ENCODE peak calls at places on chromosomes 4 and X, in eight cellular contexts. Z is A549, C is body of pancreas, P is prostate gland, H is adrenal gland, X is heart left ventricle, K is GM12878, W is breast epithelium. R is an unnamed sample.

GRCh38 chr4:3800351-3800750 is 34.2 kb downstream of the ADRA2C start:
- DNase-seq in P (no peak), Z (no peak), W (no peak), H (no peak), C (no peak), K (no peak), X (no peak), R (no peak)

GRCh38 chr4:120555058-120555457 is 367.5 kb downstream of the PRDM5 start:
- DNase-seq in X (no peak), P (no peak), K (no peak), W (no peak), C (no peak), Z (no peak), H (no peak), R (no peak)

GRCh38 chr4:55393461-55394320 is 2.1 kb upstream of the TMEM165 start:
- DNase-seq in W (no peak), K (no peak), P (no peak), X (no peak), C (no peak), H (no peak), Z (no peak), R (no peak)

GRCh38 chr4:3010577-3010976 is 47.2 kb downstream of the GRK4 start:
- DNase-seq in X (no peak), H (no peak), W (no peak), Z (no peak), K (no peak), P (no peak), C (no peak), R (no peak)

GRCh38 chr4:175435437-175435836 is 376.6 kb downstream of the GPM6A start:
- DNase-seq in K (no peak), P (no peak), W (no peak), C (no peak), Z (no peak), H (peak), X (no peak), R (peak)

GRCh38 chr4:182736207-182736606 is 181.0 kb downstream of the DCTD start:
- DNase-seq in Z (no peak), K (no peak), X (no peak), H (no peak), W (no peak), C (no peak), P (no peak), R (no peak)

GRCh38 chr4:90183254-90183653 is 56.1 kb downstream of the CCSER1 start:
- DNase-seq in Z (no peak), K (no peak), H (no peak), X (no peak), W (no peak), P (no peak), C (no peak), R (no peak)

GRCh38 chr4:27008693-27009092 is 148.1 kb downstream of the STIM2 start:
- DNase-seq in C (no peak), W (no peak), K (no peak), H (no peak), P (no peak), Z (no peak), X (no peak), R (no peak)

GRCh38 chr4:64857815-64858214 is 448.6 kb upstream of the TECRL start:
- DNase-seq in K (no peak), C (no peak), P (no peak), X (no peak), W (no peak), Z (no peak), H (no peak), R (no peak)

GRCh38 chr4:89704651-89705395 is 132.1 kb downstream of the SNCA start:
- DNase-seq in H (no peak), X (no peak), K (no peak), W (no peak), P (no peak), Z (no peak), C (no peak), R (no peak)

GRCh38 chr4:66275381-66276060 is 605.2 kb upstream of the EPHA5 start:
- DNase-seq in P (no peak), Z (no peak), X (no peak), C (no peak), H (no peak), K (no peak), W (no peak), R (no peak)

GRCh38 chrX:103883533-103883932 is 51.5 kb upstream of the RAB9B start:
- DNase-seq in X (no peak), K (no peak), Z (no peak), C (no peak), P (no peak), H (no peak), W (no peak), R (no peak)

GRCh38 chr4:90528551-90528950 is 401.4 kb downstream of the CCSER1 start:
- DNase-seq in W (no peak), Z (no peak), P (no peak), K (no peak), X (no peak), H (no peak), C (no peak), R (no peak)

GRCh38 chrX:87663421-87663820 is 145.8 kb downstream of the KLHL4 start:
- DNase-seq in P (no peak), C (no peak), W (no peak), H (no peak), Z (no peak), X (no peak), K (no peak), R (no peak)

GRCh38 chrX:22081475-22082092 is 49.5 kb downstream of the PHEX start:
- DNase-seq in C (peak), P (no peak), K (no peak), X (peak), W (no peak), H (peak), Z (no peak), R (peak)

GRCh38 chrX:52082578-52082977 is 13.6 kb upstream of the MAGED4B start:
- DNase-seq in C (no peak), H (no peak), X (no peak), Z (no peak), P (no peak), K (no peak), W (no peak), R (no peak)

GRCh38 chrX:15854080-15854655 is 445 bp downstream of the AP1S2 start:
- DNase-seq in X (peak), P (peak), K (no peak), H (peak), W (peak), Z (peak), C (peak), R (peak)

GRCh38 chr4:99404595-99405287 is 30.4 kb downstream of the ADH7 start:
- DNase-seq in Z (no peak), K (peak), X (no peak), P (no peak), C (no peak), H (no peak), W (no peak), R (no peak)

GRCh38 chrX:53435997-53436396 is 1.8 kb upstream of the HSD17B10 start:
- DNase-seq in K (peak), Z (peak), C (peak), H (peak), W (peak), X (peak), P (peak), R (peak)

GRCh38 chr4:85744950-85745349 is 270.0 kb downstream of the ARHGAP24 start:
- DNase-seq in P (no peak), X (no peak), W (no peak), C (no peak), K (no peak), H (no peak), Z (no peak), R (no peak)

GRCh38 chr4:22552802-22553201 is 36.9 kb upstream of the ADGRA3 start:
- DNase-seq in W (no peak), X (no peak), H (no peak), Z (no peak), K (no peak), P (no peak), C (no peak), R (no peak)

GRCh38 chrX:72208126-72208525 is 26.6 kb downstream of the PIN4 start:
- DNase-seq in H (no peak), P (no peak), K (no peak), W (no peak), Z (no peak), X (no peak), C (no peak), R (no peak)

GRCh38 chr4:155802573-155802972 is 43.8 kb downstream of the GUCY1B1 start:
- DNase-seq in K (no peak), W (no peak), X (no peak), C (no peak), Z (no peak), P (no peak), H (no peak), R (no peak)

GRCh38 chr4:14110407-14110806 is 482.9 kb upstream of the BOD1L1 start:
- DNase-seq in W (no peak), C (no peak), X (no peak), Z (no peak), H (no peak), K (no peak), P (no peak), R (no peak)

GRCh38 chr4:3772632-3773031 is 6.4 kb downstream of the ADRA2C start:
- DNase-seq in C (no peak), Z (no peak), W (no peak), H (no peak), X (no peak), K (no peak), P (no peak), R (no peak)

GRCh38 chr4:68271851-68272756 is 26.6 kb upstream of the TMPRSS11B start:
- DNase-seq in P (peak), Z (peak), C (no peak), X (no peak), H (no peak), W (no peak), K (no peak), R (peak)

GRCh38 chr4:123671633-123672404 is 275.2 kb downstream of the SPRY1 start:
- DNase-seq in W (no peak), X (no peak), C (no peak), Z (no peak), H (no peak), K (peak), P (no peak), R (no peak)

GRCh38 chr4:185358514-185359433 is 37.0 kb downstream of the LRP2BP start:
- DNase-seq in Z (peak), H (no peak), C (no peak), X (no peak), K (no peak), W (no peak), P (peak), R (peak)

GRCh38 chrX:24526616-24527015 is 61.5 kb downstream of the PDK3 start:
- DNase-seq in C (no peak), H (no peak), K (no peak), X (no peak), P (no peak), Z (no peak), W (no peak), R (no peak)

GRCh38 chr4:176185068-176185467 is 10.3 kb downstream of the SPATA4 start:
- DNase-seq in P (no peak), C (no peak), W (no peak), Z (no peak), X (no peak), H (no peak), K (no peak), R (no peak)

GRCh38 chr4:122140834-122141233 is 11.3 kb upstream of the BLTP1 start:
- DNase-seq in X (no peak), C (no peak), W (no peak), Z (no peak), H (no peak), P (no peak), K (no peak), R (no peak)

GRCh38 chr4:40515398-40516293 is 114.0 kb downstream of the RBM47 start:
- DNase-seq in H (peak), W (no peak), C (peak), K (peak), Z (peak), X (no peak), P (no peak), R (peak)
- TF ChIP-seq POLR2A in H (no peak), W (no peak), C (no peak), K (no peak), Z (no peak), X (no peak), P (no peak), R (no peak)

DNA sequence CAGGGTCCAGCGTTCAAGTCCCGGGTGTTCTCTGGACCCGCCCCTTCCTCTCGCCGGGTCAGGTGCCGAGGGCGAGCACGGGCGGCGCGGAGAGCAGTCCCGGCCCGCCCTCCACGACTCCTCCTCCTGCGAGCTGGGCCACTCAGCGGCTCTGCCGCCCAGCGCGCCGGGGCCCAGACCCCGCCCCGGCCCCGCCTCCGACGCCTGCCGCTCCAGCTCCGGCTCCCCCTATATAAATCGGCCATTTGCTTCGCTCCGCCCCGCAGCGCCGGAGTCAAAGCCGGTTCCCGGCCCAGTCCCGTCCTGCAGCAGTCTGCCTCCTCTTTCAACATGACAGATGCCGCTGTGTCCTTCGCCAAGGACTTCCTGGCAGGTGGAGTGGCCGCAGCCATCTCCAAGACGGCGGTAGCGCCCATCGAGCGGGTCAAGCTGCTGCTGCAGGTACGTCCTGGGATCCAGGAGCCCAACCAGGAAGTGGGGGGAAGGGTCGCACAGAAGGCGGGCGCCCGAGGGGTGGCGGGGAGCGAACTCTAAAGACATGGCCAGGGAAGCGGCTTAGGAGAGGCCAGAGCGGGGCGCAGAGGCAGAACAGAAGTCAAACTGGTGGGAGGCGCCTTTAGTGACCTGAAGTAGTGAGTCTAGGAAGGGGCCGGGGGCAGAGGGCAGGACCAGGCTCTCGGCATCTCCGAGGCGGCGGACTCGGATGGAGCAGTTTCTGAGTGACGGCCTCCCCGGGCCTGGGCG is at the start of gene SLC25A5:
- DNase-seq in P (peak), W (peak), Z (peak), C (peak), K (peak), H (peak), X (peak), R (peak)
- TF ChIP-seq POLR2A in P (peak), W (peak), Z (peak), C (peak), K (peak), H (peak), X (peak), R (peak)

GRCh38 chr4:38667005-38667771 is 3.2 kb downstream of the KLF3 start:
- DNase-seq in K (no peak), C (peak), P (peak), W (peak), X (peak), Z (peak), H (peak), R (peak)
- TF ChIP-seq POLR2A in K (peak), C (peak), P (peak), W (peak), X (no peak), Z (no peak), H (peak), R (peak)

GRCh38 chrX:70455366-70456202 is 10.9 kb downstream of the DLG3 start:
- DNase-seq in W (no peak), C (peak), Z (no peak), K (no peak), P (peak), H (no peak), X (no peak), R (no peak)

GRCh38 chrX:70452143-70452733 is 7.6 kb downstream of the DLG3 start:
- DNase-seq in W (peak), H (peak), K (no peak), P (peak), X (peak), Z (peak), C (peak), R (peak)

GRCh38 chrX:70456256-70456655 is 11.6 kb downstream of the DLG3 start:
- DNase-seq in X (no peak), H (no peak), C (no peak), W (no peak), K (no peak), Z (no peak), P (no peak), R (no peak)

GRCh38 chrX:70453024-70453618 is 8.5 kb downstream of the DLG3 start:
- DNase-seq in X (no peak), K (no peak), C (no peak), Z (no peak), W (no peak), H (no peak), P (no peak), R (no peak)

DNA sequence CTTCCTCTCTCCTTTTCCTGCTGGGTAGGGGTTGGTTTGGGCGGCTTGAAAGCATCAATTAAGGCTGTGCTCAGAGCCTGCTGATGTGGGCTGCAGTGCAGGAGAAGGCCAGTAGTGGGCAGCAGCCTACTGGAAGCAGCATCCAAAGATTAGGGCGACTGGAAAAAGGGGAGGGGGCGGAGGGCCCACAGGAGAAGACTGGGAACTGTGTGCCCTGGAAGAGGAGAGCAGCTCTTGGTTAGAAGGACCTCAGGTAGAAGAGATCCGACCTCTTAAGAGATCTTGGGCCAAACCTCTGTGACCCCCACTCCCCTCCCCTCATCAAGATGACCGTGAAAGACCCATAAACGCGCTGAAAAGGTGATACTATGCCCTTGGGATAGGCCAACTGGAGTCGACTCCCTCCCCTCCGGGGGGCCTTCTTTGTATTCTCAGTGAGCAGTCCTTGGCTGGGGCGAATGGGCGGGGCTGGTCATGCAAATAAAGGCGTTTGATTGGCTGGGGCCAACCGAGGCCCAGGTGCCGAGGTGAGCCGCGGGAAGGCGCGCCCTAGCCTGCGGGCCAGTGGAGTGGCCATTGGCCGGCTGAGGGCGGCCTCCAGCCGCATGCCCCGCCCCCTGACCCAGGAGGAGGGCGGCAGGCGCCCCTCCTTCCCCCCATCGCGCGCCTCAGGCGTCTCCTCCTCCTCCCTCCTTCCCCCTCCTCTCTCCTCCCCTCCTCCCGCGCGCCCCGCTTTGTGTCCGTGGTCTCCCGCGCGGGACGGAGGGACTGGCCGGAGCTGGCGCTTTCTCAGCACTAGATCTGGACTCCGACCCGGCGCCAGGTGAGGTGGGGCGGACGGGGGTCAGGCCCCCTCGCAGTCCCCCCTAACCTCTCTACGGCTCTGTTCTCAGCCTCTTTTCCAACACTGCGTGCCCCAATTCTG is 10.1 kb downstream of the DLG3 start:
- DNase-seq in K (no peak), P (peak), H (peak), Z (peak), X (peak), W (peak), C (peak), R (peak)
- TF ChIP-seq POLR2A in K (peak), P (peak), H (no peak), Z (no peak), X (no peak), W (no peak), C (no peak), R (no peak)

DNA sequence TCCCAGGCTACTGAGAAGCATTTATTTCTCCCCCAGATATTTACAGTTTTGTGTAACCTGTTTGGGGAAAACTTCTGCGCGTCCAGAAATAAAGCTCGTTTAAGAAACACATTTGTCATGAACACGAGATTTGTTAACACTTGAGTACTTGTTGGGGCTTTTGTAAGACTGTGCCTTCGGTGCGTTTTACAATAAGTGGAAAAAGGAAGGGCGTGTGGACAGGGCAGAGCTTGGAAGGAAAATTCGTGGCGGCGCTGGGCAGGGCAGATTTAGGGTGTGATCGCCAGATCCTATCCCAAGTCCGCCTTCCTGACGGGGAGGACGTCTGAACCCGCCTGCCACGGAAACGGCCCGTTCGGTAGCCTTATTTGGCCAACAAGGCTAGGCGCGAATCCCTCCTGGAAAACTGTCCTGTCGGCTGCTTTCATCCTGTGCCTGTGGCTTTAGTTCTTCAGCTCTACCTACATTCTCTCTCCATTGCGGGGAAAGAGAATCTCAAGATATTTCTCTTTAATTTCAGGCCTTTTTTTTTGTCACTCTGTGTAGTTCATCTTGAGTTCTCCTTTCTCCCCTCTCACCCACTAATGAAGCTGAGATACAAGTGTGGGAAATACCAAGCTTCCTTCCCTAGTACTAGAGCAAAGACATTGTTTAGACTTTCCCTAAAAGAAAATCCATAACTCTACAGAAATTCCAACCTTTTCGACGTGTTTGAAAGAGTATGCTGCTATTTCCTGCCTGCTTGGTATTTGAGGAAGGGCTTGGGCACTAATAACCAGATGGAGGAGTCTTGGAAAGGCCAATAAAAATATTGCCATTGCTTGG is 946 bp downstream of the PDLIM5 start:
- DNase-seq in K (no peak), Z (peak), P (peak), W (peak), X (peak), H (peak), C (peak), R (peak)
- TF ChIP-seq POLR2A in K (no peak), Z (no peak), P (peak), W (peak), X (peak), H (no peak), C (peak), R (peak)

DNA sequence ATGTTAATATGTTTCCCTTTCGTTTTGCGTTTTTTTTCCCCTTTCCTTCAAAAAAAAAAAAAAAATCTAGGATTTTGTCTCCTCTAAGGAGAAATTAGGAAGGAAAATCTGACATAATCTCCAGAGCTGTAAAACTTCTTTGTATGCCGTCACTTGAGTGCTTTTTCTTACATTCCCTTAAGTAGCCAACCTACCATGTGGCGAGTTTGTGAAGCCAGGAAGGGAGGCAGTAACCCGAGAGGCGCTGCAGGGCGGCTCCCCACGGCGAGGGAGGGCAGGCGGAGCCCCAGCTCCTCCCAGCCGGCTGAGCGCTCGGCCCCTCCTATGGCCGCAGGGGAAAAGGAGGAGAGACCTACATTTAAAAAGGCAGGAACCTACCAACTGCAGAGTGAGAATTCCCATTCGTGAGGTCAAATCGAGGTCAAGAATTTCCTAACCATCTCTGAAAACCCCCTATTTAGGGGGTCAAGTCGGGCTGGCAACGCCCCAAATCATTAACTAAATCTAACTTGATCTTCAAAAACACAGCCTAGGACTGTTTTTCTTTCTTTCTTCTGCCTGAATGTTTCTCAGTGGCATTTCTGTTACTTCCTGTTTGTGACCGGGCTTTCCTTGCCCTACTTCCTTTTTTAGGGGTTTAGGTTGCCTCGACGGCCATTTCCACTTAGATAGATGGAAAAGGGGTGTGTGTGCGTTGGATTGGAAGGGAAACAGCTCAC is 345.1 kb upstream of the KLF3 start:
- DNase-seq in W (peak), K (peak), Z (peak), X (peak), C (peak), H (peak), P (peak), R (peak)
- TF ChIP-seq POLR2A in W (no peak), K (peak), Z (no peak), X (no peak), C (no peak), H (no peak), P (peak), R (peak)